ENCODE peak calls at places on chromosomes 12 and 14, in six cellular contexts. One of them, this sample, is unnamed.

GRCh38 chr14:54981698-54982097 is 45.2 kb downstream of the WDHD1 start:
- DNase-seq in psoas muscle: no peak
- DNase-seq in Calu3: no peak
- DNase-seq in cardiac fibroblast: peak
- DNase-seq in astrocyte of the spinal cord: peak
- DNase-seq in RWPE1: no peak
- DNase-seq in this sample: peak

GRCh38 chr14:98956616-98957015 is 315.4 kb downstream of the BCL11B start:
- DNase-seq in cardiac fibroblast: no peak
- DNase-seq in Calu3: no peak
- DNase-seq in astrocyte of the spinal cord: no peak
- DNase-seq in psoas muscle: no peak
- DNase-seq in RWPE1: no peak
- DNase-seq in this sample: no peak

GRCh38 chr12:77339610-77340009 is 274.2 kb upstream of the E2F7 start:
- DNase-seq in psoas muscle: no peak
- DNase-seq in astrocyte of the spinal cord: peak
- DNase-seq in Calu3: no peak
- DNase-seq in cardiac fibroblast: peak
- DNase-seq in RWPE1: no peak
- DNase-seq in this sample: no peak

GRCh38 chr14:39107624-39108023 is 4.6 kb upstream of the SEC23A start:
- DNase-seq in psoas muscle: no peak
- DNase-seq in cardiac fibroblast: peak
- DNase-seq in astrocyte of the spinal cord: peak
- DNase-seq in RWPE1: peak
- DNase-seq in Calu3: no peak
- DNase-seq in this sample: peak

GRCh38 chr12:19648173-19648572 is 208.9 kb downstream of the AEBP2 start:
- DNase-seq in psoas muscle: no peak
- DNase-seq in cardiac fibroblast: no peak
- DNase-seq in Calu3: no peak
- DNase-seq in RWPE1: no peak
- DNase-seq in astrocyte of the spinal cord: no peak
- DNase-seq in this sample: peak

GRCh38 chr14:105849933-105850626 is 323.7 kb downstream of the TMEM121 start:
- DNase-seq in astrocyte of the spinal cord: no peak
- DNase-seq in Calu3: no peak
- DNase-seq in psoas muscle: no peak
- DNase-seq in RWPE1: no peak
- DNase-seq in cardiac fibroblast: no peak
- DNase-seq in this sample: no peak

GRCh38 chr12:125454786-125455450 is 389.7 kb downstream of the AACS start:
- DNase-seq in psoas muscle: no peak
- DNase-seq in cardiac fibroblast: no peak
- DNase-seq in Calu3: no peak
- DNase-seq in astrocyte of the spinal cord: no peak
- DNase-seq in RWPE1: no peak
- DNase-seq in this sample: no peak

GRCh38 chr14:34554540-34555250 is 15.2 kb upstream of the EAPP start:
- DNase-seq in cardiac fibroblast: no peak
- DNase-seq in psoas muscle: no peak
- DNase-seq in astrocyte of the spinal cord: no peak
- DNase-seq in Calu3: no peak
- DNase-seq in RWPE1: no peak
- DNase-seq in this sample: no peak

GRCh38 chr14:31204593-31205534 is 2.7 kb downstream of the HECTD1 start:
- DNase-seq in astrocyte of the spinal cord: no peak
- DNase-seq in RWPE1: no peak
- DNase-seq in Calu3: no peak
- DNase-seq in psoas muscle: no peak
- DNase-seq in cardiac fibroblast: no peak
- DNase-seq in this sample: no peak

GRCh38 chr12:19712041-19712440 is 272.7 kb downstream of the AEBP2 start:
- DNase-seq in psoas muscle: no peak
- DNase-seq in RWPE1: peak
- DNase-seq in astrocyte of the spinal cord: peak
- DNase-seq in cardiac fibroblast: peak
- DNase-seq in Calu3: no peak
- DNase-seq in this sample: peak

GRCh38 chr14:90140298-90140955 is 78.6 kb downstream of the KCNK13 start:
- DNase-seq in cardiac fibroblast: peak
- DNase-seq in Calu3: no peak
- DNase-seq in astrocyte of the spinal cord: peak
- DNase-seq in psoas muscle: no peak
- DNase-seq in RWPE1: peak
- DNase-seq in this sample: peak

GRCh38 chr14:103688906-103689902 is 26.0 kb downstream of the XRCC3 start:
- DNase-seq in astrocyte of the spinal cord: peak
- DNase-seq in psoas muscle: no peak
- DNase-seq in RWPE1: no peak
- DNase-seq in Calu3: no peak
- DNase-seq in cardiac fibroblast: peak
- DNase-seq in this sample: no peak

GRCh38 chr14:87615822-87616679 is 376.9 kb downstream of the GALC start:
- DNase-seq in cardiac fibroblast: peak
- DNase-seq in astrocyte of the spinal cord: peak
- DNase-seq in RWPE1: peak
- DNase-seq in psoas muscle: peak
- DNase-seq in Calu3: peak
- DNase-seq in this sample: peak

GRCh38 chr12:27193854-27194544 is 50.1 kb upstream of the STK38L start:
- DNase-seq in RWPE1: no peak
- DNase-seq in astrocyte of the spinal cord: peak
- DNase-seq in cardiac fibroblast: peak
- DNase-seq in psoas muscle: no peak
- DNase-seq in Calu3: no peak
- DNase-seq in this sample: peak

GRCh38 chr14:101232340-101233015 is 328.8 kb upstream of the DIO3 start:
- DNase-seq in cardiac fibroblast: no peak
- DNase-seq in psoas muscle: no peak
- DNase-seq in astrocyte of the spinal cord: no peak
- DNase-seq in Calu3: no peak
- DNase-seq in RWPE1: no peak
- DNase-seq in this sample: no peak

GRCh38 chr14:56903304-56904021 is 93.2 kb upstream of the OTX2 start:
- DNase-seq in Calu3: no peak
- DNase-seq in RWPE1: no peak
- DNase-seq in cardiac fibroblast: no peak
- DNase-seq in psoas muscle: no peak
- DNase-seq in astrocyte of the spinal cord: no peak
- DNase-seq in this sample: no peak

GRCh38 chr14:66315098-66315497 is 171.1 kb upstream of the CCDC196 start:
- DNase-seq in psoas muscle: no peak
- DNase-seq in RWPE1: no peak
- DNase-seq in Calu3: no peak
- DNase-seq in cardiac fibroblast: no peak
- DNase-seq in astrocyte of the spinal cord: no peak
- DNase-seq in this sample: no peak

GRCh38 chr14:66311935-66312334 is 174.2 kb upstream of the CCDC196 start:
- DNase-seq in RWPE1: no peak
- DNase-seq in psoas muscle: no peak
- DNase-seq in cardiac fibroblast: no peak
- DNase-seq in Calu3: no peak
- DNase-seq in astrocyte of the spinal cord: no peak
- DNase-seq in this sample: no peak

GRCh38 chr14:66311058-66311457 is 175.1 kb upstream of the CCDC196 start:
- DNase-seq in psoas muscle: no peak
- DNase-seq in astrocyte of the spinal cord: no peak
- DNase-seq in RWPE1: no peak
- DNase-seq in Calu3: no peak
- DNase-seq in cardiac fibroblast: no peak
- DNase-seq in this sample: no peak

DNA sequence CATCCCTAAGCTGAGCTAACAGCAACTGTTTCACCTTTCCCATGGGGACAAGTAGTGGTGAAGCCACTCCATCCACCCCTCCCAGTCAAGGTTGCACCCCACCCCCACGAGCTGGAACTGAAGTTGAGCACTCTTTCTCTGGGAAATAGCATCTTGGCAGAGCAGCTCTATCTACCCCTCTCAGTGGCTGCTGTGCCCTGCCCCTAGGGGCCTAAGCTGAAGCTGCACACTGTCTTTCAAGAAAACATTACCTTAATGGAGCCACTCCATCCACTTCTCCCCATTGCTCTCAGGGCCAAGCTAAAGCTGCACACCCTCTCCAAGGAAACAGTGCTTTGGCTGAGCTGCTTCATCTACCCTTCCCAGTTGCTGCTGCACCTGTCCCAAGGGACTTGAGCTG is 170.6 kb upstream of the CCDC196 start:
- DNase-seq in RWPE1: no peak
- DNase-seq in Calu3: no peak
- DNase-seq in cardiac fibroblast: no peak
- DNase-seq in psoas muscle: no peak
- DNase-seq in astrocyte of the spinal cord: no peak
- DNase-seq in this sample: no peak
- TF ChIP-seq CTCF in RWPE1: no peak
- TF ChIP-seq CTCF in Calu3: no peak
- TF ChIP-seq CTCF in cardiac fibroblast: no peak
- TF ChIP-seq CTCF in psoas muscle: no peak
- TF ChIP-seq CTCF in astrocyte of the spinal cord: no peak
- TF ChIP-seq CTCF in this sample: no peak

GRCh38 chr12:49298160-49298559 is 3.2 kb downstream of the PRPH start:
- DNase-seq in RWPE1: no peak
- DNase-seq in Calu3: peak
- DNase-seq in psoas muscle: no peak
- DNase-seq in cardiac fibroblast: no peak
- DNase-seq in astrocyte of the spinal cord: no peak
- DNase-seq in this sample: no peak
- TF ChIP-seq CTCF in RWPE1: no peak
- TF ChIP-seq CTCF in Calu3: no peak
- TF ChIP-seq CTCF in psoas muscle: no peak
- TF ChIP-seq CTCF in cardiac fibroblast: peak
- TF ChIP-seq CTCF in astrocyte of the spinal cord: no peak
- TF ChIP-seq CTCF in this sample: no peak

GRCh38 chr14:85234626-85235025 is 295.3 kb upstream of the FLRT2 start:
- DNase-seq in astrocyte of the spinal cord: no peak
- DNase-seq in cardiac fibroblast: no peak
- DNase-seq in Calu3: no peak
- DNase-seq in psoas muscle: no peak
- DNase-seq in RWPE1: peak
- DNase-seq in this sample: no peak
- TF ChIP-seq CTCF in astrocyte of the spinal cord: no peak
- TF ChIP-seq CTCF in cardiac fibroblast: no peak
- TF ChIP-seq CTCF in Calu3: no peak
- TF ChIP-seq CTCF in psoas muscle: no peak
- TF ChIP-seq CTCF in RWPE1: no peak
- TF ChIP-seq CTCF in this sample: no peak

GRCh38 chr14:45364565-45364964 is 111.6 kb upstream of the MIS18BP1 start:
- DNase-seq in RWPE1: no peak
- DNase-seq in Calu3: no peak
- DNase-seq in astrocyte of the spinal cord: no peak
- DNase-seq in psoas muscle: no peak
- DNase-seq in cardiac fibroblast: no peak
- DNase-seq in this sample: no peak
- TF ChIP-seq CTCF in RWPE1: no peak
- TF ChIP-seq CTCF in Calu3: no peak
- TF ChIP-seq CTCF in astrocyte of the spinal cord: no peak
- TF ChIP-seq CTCF in psoas muscle: no peak
- TF ChIP-seq CTCF in cardiac fibroblast: no peak
- TF ChIP-seq CTCF in this sample: no peak

GRCh38 chr14:52013984-52014600 is 24.7 kb downstream of the RTRAF start:
- DNase-seq in Calu3: peak
- DNase-seq in astrocyte of the spinal cord: no peak
- DNase-seq in psoas muscle: no peak
- DNase-seq in RWPE1: no peak
- DNase-seq in cardiac fibroblast: no peak
- DNase-seq in this sample: no peak
- TF ChIP-seq CTCF in Calu3: no peak
- TF ChIP-seq CTCF in astrocyte of the spinal cord: peak
- TF ChIP-seq CTCF in psoas muscle: no peak
- TF ChIP-seq CTCF in RWPE1: no peak
- TF ChIP-seq CTCF in cardiac fibroblast: peak
- TF ChIP-seq CTCF in this sample: peak

DNA sequence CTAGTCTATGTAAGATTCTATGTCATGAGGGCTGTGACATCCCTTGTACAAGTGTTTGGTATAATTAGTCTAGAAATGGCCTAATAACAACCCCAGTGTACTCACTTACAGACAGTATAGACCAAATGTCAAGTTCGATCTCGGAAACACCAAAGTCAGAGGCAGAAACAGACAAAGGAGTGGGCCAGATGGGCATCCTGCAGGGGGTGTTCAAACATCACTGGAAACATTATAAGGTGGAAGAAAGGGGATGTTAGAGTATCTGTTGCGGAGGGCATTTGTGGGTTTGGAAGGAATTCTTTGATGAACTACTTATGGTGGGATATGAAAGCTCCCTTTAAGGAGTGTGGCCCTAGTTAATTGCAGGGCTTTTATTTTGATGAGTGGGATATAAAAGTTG is 134.6 kb downstream of the ESR2 start:
- DNase-seq in RWPE1: no peak
- DNase-seq in cardiac fibroblast: no peak
- DNase-seq in psoas muscle: no peak
- DNase-seq in astrocyte of the spinal cord: no peak
- DNase-seq in Calu3: no peak
- DNase-seq in this sample: no peak
- TF ChIP-seq CTCF in RWPE1: no peak
- TF ChIP-seq CTCF in cardiac fibroblast: no peak
- TF ChIP-seq CTCF in psoas muscle: no peak
- TF ChIP-seq CTCF in astrocyte of the spinal cord: peak
- TF ChIP-seq CTCF in Calu3: no peak
- TF ChIP-seq CTCF in this sample: no peak

GRCh38 chr14:93060841-93061240 is 54.9 kb downstream of the ITPK1 start:
- DNase-seq in Calu3: no peak
- DNase-seq in psoas muscle: no peak
- DNase-seq in cardiac fibroblast: no peak
- DNase-seq in astrocyte of the spinal cord: no peak
- DNase-seq in RWPE1: no peak
- DNase-seq in this sample: no peak

GRCh38 chr14:93059917-93060545 is 55.7 kb downstream of the ITPK1 start:
- DNase-seq in Calu3: no peak
- DNase-seq in astrocyte of the spinal cord: no peak
- DNase-seq in RWPE1: no peak
- DNase-seq in cardiac fibroblast: no peak
- DNase-seq in psoas muscle: no peak
- DNase-seq in this sample: no peak

GRCh38 chr14:93057586-93058280 is 58.0 kb downstream of the ITPK1 start:
- DNase-seq in Calu3: no peak
- DNase-seq in psoas muscle: no peak
- DNase-seq in astrocyte of the spinal cord: no peak
- DNase-seq in cardiac fibroblast: no peak
- DNase-seq in RWPE1: no peak
- DNase-seq in this sample: no peak

GRCh38 chr14:93061380-93062012 is 54.2 kb downstream of the ITPK1 start:
- DNase-seq in psoas muscle: no peak
- DNase-seq in astrocyte of the spinal cord: no peak
- DNase-seq in RWPE1: no peak
- DNase-seq in cardiac fibroblast: no peak
- DNase-seq in Calu3: no peak
- DNase-seq in this sample: no peak

DNA sequence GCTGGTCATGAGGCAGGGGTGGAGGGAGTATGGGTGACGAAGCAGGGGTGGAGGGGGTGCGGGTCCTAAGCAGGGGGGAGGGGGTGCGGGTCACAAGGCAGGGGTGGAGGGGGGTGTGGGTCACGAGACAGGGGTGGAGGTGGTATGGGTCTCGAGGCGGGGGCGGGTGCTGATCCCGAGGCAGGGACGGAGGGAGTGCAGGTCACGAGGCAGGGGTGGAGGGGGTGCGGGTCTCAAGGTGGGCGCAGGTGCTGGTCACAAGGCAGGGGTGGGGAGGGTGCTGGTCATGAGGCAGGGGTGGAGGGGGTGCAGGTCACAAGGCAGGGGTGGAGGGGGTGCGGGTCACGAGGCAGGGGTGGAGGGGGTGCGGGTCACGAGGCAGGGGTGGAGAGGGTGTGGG is 56.5 kb downstream of the ITPK1 start:
- DNase-seq in RWPE1: no peak
- DNase-seq in astrocyte of the spinal cord: no peak
- DNase-seq in psoas muscle: no peak
- DNase-seq in cardiac fibroblast: no peak
- DNase-seq in Calu3: no peak
- DNase-seq in this sample: no peak
- TF ChIP-seq CTCF in RWPE1: no peak
- TF ChIP-seq CTCF in astrocyte of the spinal cord: no peak
- TF ChIP-seq CTCF in psoas muscle: no peak
- TF ChIP-seq CTCF in cardiac fibroblast: no peak
- TF ChIP-seq CTCF in Calu3: no peak
- TF ChIP-seq CTCF in this sample: no peak

This sample was measured in fibroblast of villous mesenchyme.